ENCODE peak calls at places on chromosomes 1 and 21, in five cellular contexts. One of them, this sample, is unnamed.
A peak's percentile ranks its signal among the peaks of the same experiment; 100 is the strongest.

GRCh38 chr21:38824124-38824822 is 18.5 kb downstream of the ETS2 start:
- DNase-seq in endodermal cell: no peak
- DNase-seq in glutamatergic neuron: no peak
- DNase-seq in left ventricle myocardium inferior: no peak
- DNase-seq in cardiac fibroblast: no peak
- DNase-seq in this sample: no peak

GRCh38 chr1:202750761-202751160 is 40.5 kb upstream of the SYT2 start:
- DNase-seq in endodermal cell: no peak
- DNase-seq in glutamatergic neuron: no peak
- DNase-seq in left ventricle myocardium inferior: no peak
- DNase-seq in cardiac fibroblast: no peak
- DNase-seq in this sample: no peak

GRCh38 chr21:14491269-14491681 is 54.8 kb downstream of the SAMSN1 start:
- DNase-seq in endodermal cell: no peak
- DNase-seq in glutamatergic neuron: no peak
- DNase-seq in left ventricle myocardium inferior: no peak
- DNase-seq in cardiac fibroblast: no peak
- DNase-seq in this sample: no peak

GRCh38 chr1:101448018-101448417 is 211.2 kb downstream of the S1PR1 start:
- DNase-seq in endodermal cell: no peak
- DNase-seq in glutamatergic neuron: no peak
- DNase-seq in left ventricle myocardium inferior: no peak
- DNase-seq in cardiac fibroblast: no peak
- DNase-seq in this sample: no peak

GRCh38 chr1:24795236-24795635 is 50.0 kb downstream of the CLIC4 start:
- DNase-seq in endodermal cell: no peak
- DNase-seq in glutamatergic neuron: no peak
- DNase-seq in left ventricle myocardium inferior: no peak
- DNase-seq in cardiac fibroblast: peak; percentile 36
- DNase-seq in this sample: no peak

GRCh38 chr1:93907718-93908117 is 1.5 kb downstream of the GCLM start:
- DNase-seq in endodermal cell: no peak
- DNase-seq in glutamatergic neuron: no peak
- DNase-seq in left ventricle myocardium inferior: peak; percentile 24
- DNase-seq in cardiac fibroblast: peak; percentile 67
- DNase-seq in this sample: no peak

GRCh38 chr1:228734881-228735801 is at the start of gene RHOU:
- DNase-seq in endodermal cell: peak; percentile 86
- DNase-seq in glutamatergic neuron: peak; percentile 89
- DNase-seq in left ventricle myocardium inferior: peak; percentile 79
- DNase-seq in cardiac fibroblast: peak; percentile 84
- DNase-seq in this sample: peak; percentile 84

GRCh38 chr1:178609015-178609414 is 96.1 kb downstream of the TEX35 start:
- DNase-seq in endodermal cell: no peak
- DNase-seq in glutamatergic neuron: no peak
- DNase-seq in left ventricle myocardium inferior: no peak
- DNase-seq in cardiac fibroblast: peak; percentile 83
- DNase-seq in this sample: no peak

GRCh38 chr1:212488436-212489283 is 55.9 kb downstream of the NENF start:
- DNase-seq in endodermal cell: peak; percentile 48
- DNase-seq in glutamatergic neuron: no peak
- DNase-seq in left ventricle myocardium inferior: no peak
- DNase-seq in cardiac fibroblast: peak; percentile 91
- DNase-seq in this sample: no peak

GRCh38 chr1:11044086-11044848 is 2.8 kb downstream of the MASP2 start:
- DNase-seq in endodermal cell: no peak
- DNase-seq in glutamatergic neuron: no peak
- DNase-seq in left ventricle myocardium inferior: no peak
- DNase-seq in cardiac fibroblast: no peak
- DNase-seq in this sample: no peak

GRCh38 chr1:24987875-24988559 is 57.9 kb upstream of the RUNX3 start:
- DNase-seq in endodermal cell: no peak
- DNase-seq in glutamatergic neuron: no peak
- DNase-seq in left ventricle myocardium inferior: no peak
- DNase-seq in cardiac fibroblast: no peak
- DNase-seq in this sample: no peak

GRCh38 chr1:213761845-213762407 is 225.8 kb upstream of the PROX1 start:
- DNase-seq in endodermal cell: peak; percentile 64
- DNase-seq in glutamatergic neuron: no peak
- DNase-seq in left ventricle myocardium inferior: no peak
- DNase-seq in cardiac fibroblast: no peak
- DNase-seq in this sample: peak; percentile 4

GRCh38 chr21:35686156-35686555 is 374.2 kb downstream of the SETD4 start:
- DNase-seq in endodermal cell: no peak
- DNase-seq in glutamatergic neuron: no peak
- DNase-seq in left ventricle myocardium inferior: no peak
- DNase-seq in cardiac fibroblast: no peak
- DNase-seq in this sample: no peak

GRCh38 chr1:27650527-27651175 is 15.7 kb upstream of the FGR start:
- DNase-seq in endodermal cell: peak; percentile 86
- DNase-seq in glutamatergic neuron: no peak
- DNase-seq in left ventricle myocardium inferior: no peak
- DNase-seq in cardiac fibroblast: peak; percentile 79
- DNase-seq in this sample: no peak

GRCh38 chr1:67880056-67880601 is 46.9 kb upstream of the GNG12 start:
- DNase-seq in endodermal cell: no peak
- DNase-seq in glutamatergic neuron: no peak
- DNase-seq in left ventricle myocardium inferior: no peak
- DNase-seq in cardiac fibroblast: peak; percentile 89
- DNase-seq in this sample: no peak

GRCh38 chr1:13960376-13960987 is 260.5 kb downstream of the PRDM2 start:
- DNase-seq in endodermal cell: peak; percentile 93
- DNase-seq in glutamatergic neuron: peak; percentile 81
- DNase-seq in left ventricle myocardium inferior: peak; percentile 48
- DNase-seq in cardiac fibroblast: peak; percentile 71
- DNase-seq in this sample: peak; percentile 82

GRCh38 chr1:157505481-157506272 is 46.6 kb downstream of the FCRL5 start:
- DNase-seq in endodermal cell: peak; percentile 91
- DNase-seq in glutamatergic neuron: peak; percentile 71
- DNase-seq in left ventricle myocardium inferior: no peak
- DNase-seq in cardiac fibroblast: peak; percentile 54
- DNase-seq in this sample: peak; percentile 66

GRCh38 chr1:229984310-229984991 is 82.6 kb upstream of the GALNT2 start:
- DNase-seq in endodermal cell: peak; percentile 39
- DNase-seq in glutamatergic neuron: no peak
- DNase-seq in left ventricle myocardium inferior: no peak
- DNase-seq in cardiac fibroblast: no peak
- DNase-seq in this sample: no peak

GRCh38 chr1:56469640-56470371 is 109.6 kb downstream of the PLPP3 start:
- DNase-seq in endodermal cell: no peak
- DNase-seq in glutamatergic neuron: no peak
- DNase-seq in left ventricle myocardium inferior: no peak
- DNase-seq in cardiac fibroblast: peak; percentile 70
- DNase-seq in this sample: no peak

GRCh38 chr1:203368624-203369451 is 17.9 kb upstream of the FMOD start:
- DNase-seq in endodermal cell: no peak
- DNase-seq in glutamatergic neuron: no peak
- DNase-seq in left ventricle myocardium inferior: peak; percentile 65
- DNase-seq in cardiac fibroblast: peak; percentile 95
- DNase-seq in this sample: no peak

GRCh38 chr1:44423706-44424546 is 18.9 kb downstream of the RNF220 start:
- DNase-seq in endodermal cell: no peak
- DNase-seq in glutamatergic neuron: no peak
- DNase-seq in left ventricle myocardium inferior: peak; percentile 47
- DNase-seq in cardiac fibroblast: peak; percentile 92
- DNase-seq in this sample: no peak

GRCh38 chr1:32703479-32704291 is 1.1 kb upstream of the SYNC start:
- DNase-seq in endodermal cell: peak; percentile 58
- DNase-seq in glutamatergic neuron: no peak
- DNase-seq in left ventricle myocardium inferior: peak; percentile 37
- DNase-seq in cardiac fibroblast: peak; percentile 96
- DNase-seq in this sample: no peak

GRCh38 chr1:34874581-34874980 is 15.0 kb upstream of the SMIM12 start:
- DNase-seq in endodermal cell: peak; percentile 16
- DNase-seq in glutamatergic neuron: no peak
- DNase-seq in left ventricle myocardium inferior: no peak
- DNase-seq in cardiac fibroblast: no peak
- DNase-seq in this sample: no peak

GRCh38 chr1:229461032-229461668 is 27.3 kb upstream of the ACTA1 start:
- DNase-seq in endodermal cell: no peak
- DNase-seq in glutamatergic neuron: no peak
- DNase-seq in left ventricle myocardium inferior: peak; percentile 58
- DNase-seq in cardiac fibroblast: no peak
- DNase-seq in this sample: no peak

GRCh38 chr1:115450641-115451040 is 112.6 kb upstream of the NGF start:
- DNase-seq in endodermal cell: no peak
- DNase-seq in glutamatergic neuron: no peak
- DNase-seq in left ventricle myocardium inferior: no peak
- DNase-seq in cardiac fibroblast: peak; percentile 35
- DNase-seq in this sample: no peak

GRCh38 chr1:29243863-29244185 is 7.5 kb downstream of the PTPRU start:
- DNase-seq in endodermal cell: no peak
- DNase-seq in glutamatergic neuron: no peak
- DNase-seq in left ventricle myocardium inferior: no peak
- DNase-seq in cardiac fibroblast: peak; percentile 73
- DNase-seq in this sample: no peak

DNA sequence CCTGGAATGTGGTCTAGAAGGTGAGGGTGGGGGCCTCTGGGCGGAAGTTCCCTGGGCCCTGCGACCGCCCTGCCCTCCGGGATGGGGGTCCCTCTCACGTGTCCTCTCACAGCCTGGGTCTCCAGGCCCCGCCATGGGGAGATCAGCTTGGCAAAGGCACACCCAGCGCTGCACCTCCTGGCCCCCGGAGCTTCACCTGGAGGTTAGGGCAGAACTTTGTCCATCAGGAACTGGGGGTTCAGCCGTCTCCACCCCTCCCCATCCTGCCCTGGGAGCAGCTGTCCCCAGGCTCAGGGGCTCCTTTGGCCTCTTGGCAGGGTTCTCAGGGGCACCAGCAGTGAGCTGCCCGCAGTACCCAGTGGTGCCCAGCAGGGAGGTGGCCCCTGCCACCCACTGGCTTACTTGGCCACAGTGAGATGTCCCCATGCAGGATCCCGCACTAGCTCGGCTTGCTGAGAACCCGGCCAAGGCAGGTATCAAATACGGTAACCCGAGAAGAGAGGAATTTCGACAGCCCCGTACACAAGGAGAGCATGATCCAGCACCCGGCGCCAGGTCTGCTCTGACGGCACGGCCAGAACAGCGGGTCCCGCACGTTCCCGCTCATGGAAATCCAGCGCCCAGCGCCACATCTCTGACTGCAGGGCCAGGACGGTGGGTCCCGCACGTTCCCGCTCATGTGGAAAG is 36.7 kb downstream of the RRP1 start:
- DNase-seq in endodermal cell: peak; percentile 75
- DNase-seq in glutamatergic neuron: no peak
- DNase-seq in left ventricle myocardium inferior: no peak
- DNase-seq in cardiac fibroblast: no peak
- DNase-seq in this sample: peak; percentile 54
- TF ChIP-seq CTCF in endodermal cell: peak; percentile 62
- TF ChIP-seq CTCF in glutamatergic neuron: no peak
- TF ChIP-seq CTCF in left ventricle myocardium inferior: peak; percentile 34
- TF ChIP-seq CTCF in cardiac fibroblast: peak; percentile 32
- TF ChIP-seq CTCF in this sample: peak; percentile 19

GRCh38 chr1:2132222-2133038 is 62.1 kb downstream of the FAAP20 start:
- DNase-seq in endodermal cell: peak; percentile 87
- DNase-seq in glutamatergic neuron: no peak
- DNase-seq in left ventricle myocardium inferior: peak; percentile 30
- DNase-seq in cardiac fibroblast: peak; percentile 70
- DNase-seq in this sample: peak; percentile 53
- TF ChIP-seq CTCF in endodermal cell: peak; percentile 64
- TF ChIP-seq CTCF in glutamatergic neuron: no peak
- TF ChIP-seq CTCF in left ventricle myocardium inferior: peak; percentile 67
- TF ChIP-seq CTCF in cardiac fibroblast: peak; percentile 64
- TF ChIP-seq CTCF in this sample: peak; percentile 35

DNA sequence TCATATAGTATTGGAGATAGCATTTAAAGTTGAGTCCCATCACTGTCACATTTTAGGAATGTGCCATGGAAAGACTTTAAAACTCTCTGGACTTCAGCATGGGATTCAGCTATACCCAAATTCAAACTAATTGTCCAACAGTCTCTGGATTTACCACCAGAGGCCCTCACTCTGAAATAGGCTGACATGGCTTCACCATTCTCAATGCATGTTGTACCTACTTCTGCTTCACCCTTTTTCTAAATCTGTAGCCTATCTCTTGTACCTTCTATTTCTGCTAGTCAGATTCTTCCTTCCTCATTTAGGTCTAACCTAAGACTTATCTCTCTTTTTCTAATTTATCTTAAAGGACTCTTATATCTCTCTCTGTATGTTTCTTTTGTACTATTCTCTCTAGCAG is 512.7 kb upstream of the ZRANB2 start:
- DNase-seq in endodermal cell: no peak
- DNase-seq in glutamatergic neuron: no peak
- DNase-seq in left ventricle myocardium inferior: no peak
- DNase-seq in cardiac fibroblast: peak; percentile 6
- DNase-seq in this sample: no peak
- TF ChIP-seq CTCF in endodermal cell: peak; percentile 69
- TF ChIP-seq CTCF in glutamatergic neuron: peak; percentile 22
- TF ChIP-seq CTCF in left ventricle myocardium inferior: peak; percentile 25
- TF ChIP-seq CTCF in cardiac fibroblast: no peak
- TF ChIP-seq CTCF in this sample: no peak

GRCh38 chr1:86621286-86621685 is 74.4 kb downstream of the CLCA4 start:
- DNase-seq in endodermal cell: no peak
- DNase-seq in glutamatergic neuron: no peak
- DNase-seq in left ventricle myocardium inferior: no peak
- DNase-seq in cardiac fibroblast: no peak
- DNase-seq in this sample: no peak
- TF ChIP-seq CTCF in endodermal cell: no peak
- TF ChIP-seq CTCF in glutamatergic neuron: no peak
- TF ChIP-seq CTCF in left ventricle myocardium inferior: no peak
- TF ChIP-seq CTCF in cardiac fibroblast: no peak
- TF ChIP-seq CTCF in this sample: no peak

DNA sequence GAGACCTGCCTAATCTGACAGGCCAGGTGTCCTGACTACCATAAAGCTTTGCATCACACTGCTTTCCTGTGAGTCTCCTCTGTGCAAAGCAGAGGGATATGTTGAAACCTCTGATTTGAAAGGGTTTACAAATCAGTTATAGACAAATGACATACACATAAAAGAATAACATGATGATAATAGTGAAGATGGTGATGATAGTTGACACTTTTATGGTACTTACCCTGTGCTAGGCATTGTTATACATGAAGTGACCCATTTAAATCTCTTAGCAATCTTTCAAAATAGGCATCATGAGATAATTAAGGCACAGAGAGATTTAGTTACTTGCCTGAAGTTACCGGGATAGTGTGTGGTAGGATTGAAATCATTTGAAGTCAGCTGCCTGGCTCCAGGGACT is 34.1 kb upstream of the PKN2 start:
- DNase-seq in endodermal cell: no peak
- DNase-seq in glutamatergic neuron: no peak
- DNase-seq in left ventricle myocardium inferior: no peak
- DNase-seq in cardiac fibroblast: no peak
- DNase-seq in this sample: no peak
- TF ChIP-seq CTCF in endodermal cell: no peak
- TF ChIP-seq CTCF in glutamatergic neuron: no peak
- TF ChIP-seq CTCF in left ventricle myocardium inferior: no peak
- TF ChIP-seq CTCF in cardiac fibroblast: no peak
- TF ChIP-seq CTCF in this sample: no peak

DNA sequence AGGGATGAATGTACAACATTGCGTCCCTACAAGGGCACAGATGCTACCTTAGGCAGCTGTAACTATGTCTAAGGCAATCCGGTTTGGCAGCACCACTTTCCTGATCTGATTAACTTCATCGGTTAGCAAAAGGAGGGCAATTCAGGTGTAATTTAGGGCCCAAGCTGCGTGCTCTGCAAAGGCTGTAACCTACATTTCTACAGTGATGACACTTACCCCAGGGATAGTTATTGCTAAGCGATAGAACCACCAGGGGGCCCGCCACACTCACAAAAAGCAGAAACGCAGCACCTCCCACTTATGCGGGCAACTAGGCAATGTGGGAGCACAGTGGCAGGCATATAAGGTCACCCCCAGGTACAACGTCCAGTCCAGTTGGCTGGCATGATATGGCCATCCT is 113.5 kb downstream of the GDAP2 start:
- DNase-seq in endodermal cell: no peak
- DNase-seq in glutamatergic neuron: peak; percentile 24
- DNase-seq in left ventricle myocardium inferior: no peak
- DNase-seq in cardiac fibroblast: no peak
- DNase-seq in this sample: no peak
- TF ChIP-seq CTCF in endodermal cell: peak; percentile 58
- TF ChIP-seq CTCF in glutamatergic neuron: peak; percentile 25
- TF ChIP-seq CTCF in left ventricle myocardium inferior: peak; percentile 20
- TF ChIP-seq CTCF in cardiac fibroblast: peak; percentile 31
- TF ChIP-seq CTCF in this sample: no peak

This sample was measured in nephron progenitor cell.